ENCODE peak calls at places on chromosome 18, in four cellular contexts. U is HuH-7, J is adrenal gland, F is HEK293T. B is an unnamed sample.

GRCh38 chr18:9531791-9532410 is 56.6 kb downstream of the RALBP1 start:
- DNase-seq in J (no peak), F (no peak), U (no peak), B (no peak)

GRCh38 chr18:21672868-21673267 is 31.7 kb downstream of the ABHD3 start:
- DNase-seq in F (no peak), U (no peak), J (peak), B (no peak)

GRCh38 chr18:75241705-75242104 is 31.1 kb downstream of the TSHZ1 start:
- DNase-seq in U (no peak), J (no peak), F (no peak), B (no peak)

GRCh38 chr18:35511428-35511827 is 13.7 kb upstream of the INO80C start:
- DNase-seq in F (no peak), U (no peak), J (no peak), B (peak)

GRCh38 chr18:31447530-31448191 is at the start of gene DSG3:
- DNase-seq in J (no peak), U (no peak), F (peak), B (no peak)

GRCh38 chr18:78936251-78937005 is 43.2 kb upstream of the SALL3 start:
- DNase-seq in F (no peak), U (no peak), J (no peak), B (no peak)

GRCh38 chr18:72041313-72042032 is 502.7 kb downstream of the CBLN2 start:
- DNase-seq in U (no peak), J (no peak), F (no peak), B (no peak)

GRCh38 chr18:45777393-45777792 is 48.1 kb upstream of the SIGLEC15 start:
- DNase-seq in U (no peak), J (no peak), F (no peak), B (no peak)

GRCh38 chr18:47926101-47926850 is 4.2 kb downstream of the SMAD2 start:
- DNase-seq in J (no peak), U (no peak), F (no peak), B (no peak)

GRCh38 chr18:54388203-54389142 is 30.8 kb downstream of the C18orf54 start:
- DNase-seq in U (peak), J (peak), F (peak), B (no peak)

GRCh38 chr18:7711495-7711894 is 144.4 kb downstream of the PTPRM start:
- DNase-seq in U (no peak), F (no peak), J (no peak), B (no peak)

GRCh38 chr18:35581555-35582309 is at the start of gene GALNT1:
- DNase-seq in U (no peak), J (peak), F (peak), B (no peak)

GRCh38 chr18:24053211-24053610 is 38.7 kb downstream of the TTC39C start:
- DNase-seq in F (no peak), U (no peak), J (no peak), B (no peak)

GRCh38 chr18:54950221-54950620 is 9.0 kb downstream of the CCDC68 start:
- DNase-seq in U (no peak), J (no peak), F (no peak), B (no peak)

B was measured in osteocyte.